ENCODE peak calls at places on chromosome 19, in five cellular contexts. W, N, J, X and U are unnamed samples. For H3K4me1, the result is how much of the 10 kb centered on the place peaks cover.

GRCh38 chr19:3269972-3270667 is 45.7 kb downstream of the CELF5 start:
- DNase-seq in N (no peak), J (no peak), W (no peak), X (no peak), U (no peak)

GRCh38 chr19:28061111-28061510 is 1151.8 kb downstream of the UQCRFS1 start:
- DNase-seq in X (no peak), W (no peak), N (no peak), J (no peak), U (no peak)

GRCh38 chr19:42066075-42066754 is 3.8 kb downstream of the GRIK5 start:
- DNase-seq in J (peak), N (no peak), W (no peak), X (peak), U (no peak)

GRCh38 chr19:20259615-20260014 is 92.6 kb downstream of the ZNF486 start:
- DNase-seq in W (no peak), X (no peak), N (no peak), J (peak), U (no peak)

GRCh38 chr19:54230031-54230430 is 7.2 kb upstream of the LILRB3 start:
- DNase-seq in N (no peak), W (peak), X (no peak), J (no peak), U (no peak)

GRCh38 chr19:49343127-49343526 is 7.9 kb downstream of the CD37 start:
- DNase-seq in W (no peak), X (no peak), J (no peak), N (no peak), U (no peak)

GRCh38 chr19:459724-460511 is 915 bp downstream of the SHC2 start:
- DNase-seq in W (no peak), N (peak), X (peak), J (peak), U (peak)

GRCh38 chr19:15417699-15418098 is 1.1 kb downstream of the AKAP8L start:
- DNase-seq in X (no peak), W (no peak), N (no peak), J (no peak), U (no peak)

GRCh38 chr19:49889687-49890348 is 6.9 kb downstream of the IL4I1 start:
- DNase-seq in W (no peak), X (peak), J (peak), N (peak), U (peak)

GRCh38 chr19:8404391-8405151 is 8.5 kb upstream of the MARCHF2 start:
- DNase-seq in N (no peak), J (no peak), W (no peak), X (no peak), U (no peak)

GRCh38 chr19:6100284-6100915 is 9.9 kb downstream of the RFX2 start:
- DNase-seq in J (no peak), N (no peak), W (no peak), X (peak), U (no peak)

GRCh38 chr19:4069331-4069959 is 2.7 kb upstream of the ZBTB7A start:
- DNase-seq in N (no peak), W (no peak), X (no peak), J (no peak), U (no peak)

GRCh38 chr19:12666305-12667048 is at the start of the genes MAN2B1 and WDR83:
- DNase-seq in N (peak), W (no peak), X (peak), J (peak), U (peak)

GRCh38 chr19:16619456-16619855 is 8.5 kb downstream of the MED26 start:
- DNase-seq in N (no peak), X (no peak), W (no peak), J (no peak), U (no peak)

GRCh38 chr19:53332484-53332883 is 1.1 kb upstream of the ZNF845 start:
- DNase-seq in W (no peak), X (no peak), J (no peak), N (no peak), U (no peak)

DNA sequence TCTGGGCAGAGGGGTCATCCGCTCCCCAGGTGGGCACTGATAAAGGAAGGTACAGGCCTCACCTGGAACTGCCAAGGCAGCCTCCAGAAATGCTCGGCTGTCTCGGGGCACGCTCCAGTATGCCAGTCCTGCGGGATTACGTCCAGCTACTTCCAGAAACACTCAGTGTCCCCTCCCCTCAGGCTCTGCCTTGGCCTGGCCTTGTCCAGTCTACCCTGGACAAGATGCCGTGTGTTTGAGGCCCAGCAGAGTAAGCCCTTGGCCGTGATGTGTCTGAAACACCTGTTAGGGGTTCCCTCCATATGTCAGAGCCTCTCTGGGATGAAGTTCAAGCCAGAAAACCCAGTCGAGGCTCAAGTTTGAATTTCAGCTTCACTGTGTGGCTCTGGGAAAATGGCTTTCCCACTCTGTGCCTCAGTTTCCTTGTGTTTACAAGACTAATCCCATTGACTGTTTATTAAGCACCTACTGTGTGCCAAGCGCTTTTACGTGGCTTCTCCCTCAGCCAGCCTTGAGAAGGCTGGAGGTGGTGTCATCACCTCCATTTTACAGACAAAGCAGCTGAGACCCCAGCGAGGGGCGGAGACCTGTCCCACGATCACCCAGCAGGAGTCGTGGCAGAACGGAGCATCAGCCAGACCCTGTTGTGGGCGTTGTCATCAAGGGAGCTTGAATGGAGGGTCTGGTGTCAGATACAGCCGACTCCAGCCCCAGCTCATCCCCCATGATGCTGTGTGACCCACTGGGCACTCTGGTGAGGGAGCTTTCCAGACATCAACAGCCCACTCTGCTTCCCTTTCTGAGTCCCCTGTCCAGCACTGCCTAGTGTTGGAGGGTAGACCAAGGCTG is 2.0 kb upstream of the PIK3R2 start:
- DNase-seq in W (no peak), N (no peak), X (no peak), J (no peak), U (no peak)
- TF ChIP-seq POLR2AphosphoS5 in W (no peak), N (no peak), X (no peak), J (no peak), U (no peak)

DNA sequence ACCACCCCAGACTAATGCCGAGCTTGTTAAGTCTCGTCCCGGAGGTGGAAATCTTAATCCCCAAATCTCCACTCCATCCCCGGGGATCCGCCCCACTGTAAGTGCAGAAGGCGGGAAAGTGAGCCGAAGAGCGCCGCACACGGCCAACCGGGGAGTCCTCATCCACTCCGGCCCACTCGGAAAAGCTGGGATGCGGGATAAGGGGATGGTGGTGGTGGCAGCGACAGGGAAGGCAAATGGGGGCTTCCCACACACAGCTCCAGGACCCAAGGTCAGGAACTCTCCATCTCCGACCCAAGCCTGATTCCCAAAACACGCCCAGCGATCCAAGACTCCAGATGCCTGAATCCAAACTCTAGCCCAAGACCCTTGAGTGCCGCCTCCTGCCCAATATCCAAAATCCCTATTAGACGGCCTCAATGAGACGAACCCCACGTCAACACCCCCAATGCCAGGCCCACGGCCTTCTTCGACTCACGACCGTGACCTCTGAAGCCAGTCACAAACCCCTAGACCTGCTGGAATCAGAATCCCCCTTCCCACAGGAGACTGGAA is 481 bp downstream of the FBL start:
- DNase-seq in X (peak), J (no peak), W (no peak), N (no peak), U (no peak)
- H3K4me1 ChIP-seq in X (under half), J (under half), W (half or more), N (under half), U (under half)

DNA sequence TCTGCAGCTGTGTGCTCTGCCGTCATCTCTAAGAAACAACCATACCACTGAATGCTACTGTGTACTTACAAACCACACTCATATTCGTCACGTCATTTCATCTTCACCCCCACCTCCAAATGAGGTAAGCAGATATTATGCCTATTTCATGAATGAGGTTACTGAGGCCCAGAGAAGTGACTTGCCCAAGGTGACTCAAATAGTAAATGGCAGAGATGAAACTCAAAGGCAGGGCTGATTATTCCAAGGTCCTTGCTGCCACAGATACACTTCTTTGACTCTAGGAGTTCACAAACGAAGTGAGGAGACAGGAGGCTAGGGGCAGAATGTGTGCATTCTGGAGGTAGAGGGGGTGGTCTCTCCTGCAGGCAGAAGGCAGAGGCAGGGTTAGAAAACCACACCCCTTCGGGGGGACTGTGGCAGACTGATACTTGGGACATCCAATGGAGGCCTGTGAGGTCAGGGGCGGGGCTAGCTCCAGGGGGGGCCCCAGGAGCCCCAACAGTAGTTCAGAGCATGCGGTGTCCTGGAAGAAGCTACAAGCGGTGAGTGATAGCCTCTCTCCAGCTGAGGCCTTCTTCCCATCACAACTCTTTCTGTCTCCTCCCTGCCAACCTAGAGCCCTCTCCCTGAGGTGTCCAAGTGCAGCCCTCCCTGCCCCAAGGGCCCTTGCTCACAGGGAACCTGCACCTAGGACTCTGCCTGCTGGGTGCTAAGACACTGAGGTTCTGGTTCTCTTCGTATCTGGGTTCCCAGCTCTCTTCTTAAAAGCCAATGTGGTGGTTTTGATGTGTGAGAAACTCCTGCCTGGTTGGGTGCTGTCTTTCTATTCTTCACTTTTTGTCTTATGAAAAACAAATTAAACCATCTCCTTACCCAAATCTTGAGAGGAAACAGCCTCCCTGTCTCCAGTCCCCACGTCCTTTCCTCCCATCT is 4.6 kb upstream of the KMT2B start:
- DNase-seq in N (no peak), W (no peak), X (no peak), J (peak), U (no peak)
- TF ChIP-seq POLR2AphosphoS5 in N (no peak), W (no peak), X (no peak), J (no peak), U (no peak)

GRCh38 chr19:43634068-43634467 is 5.6 kb downstream of the CADM4 start:
- DNase-seq in J (no peak), W (no peak), N (no peak), X (no peak), U (peak)

GRCh38 chr19:43634516-43634876 is 5.2 kb downstream of the CADM4 start:
- DNase-seq in W (no peak), J (peak), X (no peak), N (no peak), U (peak)

GRCh38 chr19:43636121-43636683 is 3.4 kb downstream of the CADM4 start:
- DNase-seq in X (peak), N (no peak), W (no peak), J (peak), U (peak)

GRCh38 chr19:43633520-43633919 is 6.1 kb downstream of the CADM4 start:
- DNase-seq in J (no peak), N (no peak), X (no peak), W (no peak), U (no peak)

GRCh38 chr19:43634877-43635560 is 4.6 kb downstream of the CADM4 start:
- DNase-seq in N (no peak), J (peak), W (no peak), X (peak), U (no peak)
- H3K4me1 ChIP-seq in N (under half), J (under half), W (under half), X (under half), U (under half)

DNA sequence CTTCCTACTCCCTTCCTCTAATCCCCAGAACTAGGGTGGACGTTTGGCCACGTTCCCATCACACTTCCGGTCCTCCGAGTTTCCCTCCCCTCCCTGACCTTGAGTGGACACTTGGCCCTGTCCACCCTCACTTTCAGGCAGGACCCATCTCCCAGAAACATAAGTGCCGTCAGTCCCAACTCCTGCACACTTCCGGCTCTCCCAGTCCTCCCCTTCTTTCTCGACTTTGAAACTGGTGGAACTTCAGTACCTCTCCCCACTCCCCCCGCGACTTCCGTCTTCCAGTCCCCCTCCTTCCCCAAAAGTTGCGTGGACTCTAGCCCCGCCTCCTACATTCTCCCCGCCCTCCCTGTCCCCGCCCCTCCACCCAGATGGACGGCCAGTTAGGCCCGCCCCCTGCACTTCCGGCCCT is 278 bp upstream of the ZNF274 start:
- DNase-seq in N (no peak), X (peak), J (no peak), W (no peak), U (no peak)
- TF ChIP-seq POLR2AphosphoS5 in N (no peak), X (no peak), J (no peak), W (no peak), U (no peak)

GRCh38 chr19:55605637-55606470 is at the start of gene ZNF865:
- DNase-seq in X (peak), J (peak), N (peak), W (peak), U (peak)
- H3K4me1 ChIP-seq in X (under half), J (under half), N (under half), W (under half), U (under half)

DNA sequence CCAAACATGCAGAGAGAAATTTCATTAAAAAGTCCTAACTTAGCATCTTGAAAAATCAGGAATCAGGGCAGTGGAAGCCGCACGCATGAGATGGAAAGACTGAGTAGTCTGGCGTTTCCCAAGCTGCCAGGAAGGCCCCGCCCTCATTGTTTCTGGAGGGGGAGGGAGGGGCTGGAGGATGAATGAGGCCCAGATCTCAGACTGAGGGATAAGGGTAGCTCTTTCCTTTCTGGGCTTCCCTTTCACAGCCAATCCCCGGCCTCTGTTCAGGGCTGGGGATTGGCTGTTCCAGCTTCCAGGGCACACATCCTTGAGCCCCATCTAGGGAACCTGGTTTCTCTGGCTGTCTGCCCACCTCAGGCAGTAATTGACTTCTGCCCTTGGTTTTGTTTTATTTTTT is 7.3 kb downstream of the C19orf53 start:
- DNase-seq in X (peak), N (peak), J (peak), W (peak), U (peak)
- TF ChIP-seq POLR2AphosphoS5 in X (no peak), N (peak), J (no peak), W (no peak), U (no peak)

DNA sequence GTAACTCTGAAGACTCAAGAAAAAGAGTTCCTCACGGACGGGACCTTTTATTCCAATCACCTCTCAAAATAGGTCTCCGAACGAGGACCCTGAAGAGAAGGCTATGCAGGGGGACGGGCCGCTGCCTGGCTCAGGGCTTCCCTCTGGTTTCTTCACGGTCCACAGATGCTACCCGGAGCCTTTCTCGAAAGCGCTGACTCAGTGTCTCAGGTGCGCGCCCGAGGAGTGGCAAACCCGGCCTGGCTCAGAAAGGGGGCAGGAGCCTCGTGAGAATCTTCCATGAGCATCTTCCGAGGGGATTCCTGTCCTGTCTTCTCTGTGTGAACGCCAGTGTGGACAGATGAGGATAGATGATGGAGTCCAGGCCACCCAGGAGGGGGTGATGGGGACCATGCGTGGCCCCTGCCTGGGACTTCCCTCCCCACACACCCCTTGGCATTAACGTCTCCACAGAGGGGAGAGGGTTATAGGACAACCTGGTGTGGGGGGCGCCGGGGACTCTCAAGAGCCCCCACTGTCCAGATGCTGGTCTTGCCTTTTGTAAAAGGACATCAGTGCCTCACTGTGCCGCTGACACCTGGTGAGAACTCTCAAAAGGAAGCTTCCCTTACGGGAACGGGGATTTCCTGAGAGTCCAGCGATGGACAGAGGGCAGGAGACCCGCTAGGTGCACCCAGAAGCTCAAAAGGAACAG is 16.5 kb downstream of the LSM4 start:
- DNase-seq in W (no peak), X (no peak), J (no peak), N (no peak), U (no peak)
- H3K4me1 ChIP-seq in W (half or more), X (half or more), J (under half), N (under half), U (under half)

DNA sequence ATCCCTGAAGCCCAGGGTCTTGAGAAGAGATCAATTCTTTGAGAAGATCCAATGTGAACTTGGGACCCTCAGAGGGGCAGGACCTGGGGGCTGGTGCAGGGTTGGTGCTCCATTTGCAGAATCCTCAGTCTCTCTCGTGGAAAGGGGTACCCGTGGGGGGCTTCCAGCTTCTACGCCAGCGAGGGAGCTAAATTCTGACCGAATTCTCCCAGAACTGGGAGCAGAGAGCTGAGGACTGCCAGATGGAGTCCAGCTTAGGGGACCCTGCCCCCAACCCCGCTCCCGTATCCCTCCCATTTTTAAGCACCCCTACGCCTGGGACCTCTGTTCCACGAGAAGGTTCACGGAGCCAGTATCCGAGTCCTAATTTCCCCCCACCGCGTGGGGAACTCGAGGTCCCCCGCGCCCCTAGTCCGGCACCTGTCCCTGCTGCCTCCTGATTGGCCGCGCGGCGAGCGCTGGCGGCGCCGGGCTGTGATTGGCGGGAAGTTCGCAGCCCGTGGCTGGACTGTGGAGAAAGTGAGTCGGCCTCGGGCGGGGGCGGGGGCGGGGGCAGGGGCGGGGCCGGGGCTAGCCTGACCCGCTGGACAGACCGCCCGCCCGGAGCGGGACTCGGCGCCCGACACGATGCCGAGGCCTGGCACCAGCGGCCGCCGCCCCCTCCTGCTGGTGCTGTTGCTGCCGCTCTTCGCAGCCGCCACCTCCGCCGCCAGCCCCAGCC is 4.4 kb upstream of the LTBP4 start:
- DNase-seq in X (peak), N (peak), W (no peak), J (peak), U (no peak)
- TF ChIP-seq POLR2AphosphoS5 in X (no peak), N (no peak), W (no peak), J (no peak), U (no peak)

GRCh38 chr19:1634242-1634937 is 18.0 kb downstream of the TCF3 start:
- DNase-seq in N (no peak), W (no peak), J (no peak), X (no peak), U (no peak)
- H3K4me1 ChIP-seq in N (under half), W (under half), J (under half), X (half or more), U (under half)